ENCODE peak calls at places on chromosomes 5 and 9, in five cellular contexts. X is brain microvascular endothelial cell, Q is right atrium auricular region, I is lower lobe of right lung, R is upper lobe of left lung. G is an unnamed sample. For H3K36me3, the result is how much of the 10 kb centered on the place peaks cover.

GRCh38 chr5:144582046-144582445 is 411.4 kb downstream of the KCTD16 start:
- DNase-seq in X (no peak), Q (no peak), I (no peak), R (no peak), G (no peak)

GRCh38 chr5:43772601-43773031 is 169.6 kb downstream of the NNT start:
- DNase-seq in X (peak), Q (no peak), I (no peak), R (no peak), G (no peak)

GRCh38 chr9:121107041-121107440 is 32.3 kb downstream of the CNTRL start:
- DNase-seq in X (no peak), Q (no peak), I (no peak), R (no peak), G (no peak)

GRCh38 chr9:123599781-123600180 is 243.8 kb downstream of the CRB2 start:
- DNase-seq in X (no peak), Q (no peak), I (no peak), R (no peak), G (no peak)

GRCh38 chr9:120926397-120926928 is at the start of gene TRAF1:
- DNase-seq in X (no peak), Q (no peak), I (no peak), R (no peak), G (no peak)

GRCh38 chr9:103798620-103799019 is 295.5 kb upstream of the SMC2 start:
- DNase-seq in X (peak), Q (no peak), I (no peak), R (no peak), G (no peak)

GRCh38 chr5:16160706-16161105 is 18.9 kb downstream of the MARCHF11 start:
- DNase-seq in X (peak), Q (no peak), I (no peak), R (no peak), G (no peak)

GRCh38 chr5:219492-219891 is 1.4 kb downstream of the SDHA start:
- DNase-seq in X (no peak), Q (no peak), I (no peak), R (no peak), G (no peak)

GRCh38 chr9:134233022-134233421 is 68.7 kb upstream of the RNU6ATAC start:
- DNase-seq in X (no peak), Q (no peak), I (peak), R (peak), G (no peak)

DNA sequence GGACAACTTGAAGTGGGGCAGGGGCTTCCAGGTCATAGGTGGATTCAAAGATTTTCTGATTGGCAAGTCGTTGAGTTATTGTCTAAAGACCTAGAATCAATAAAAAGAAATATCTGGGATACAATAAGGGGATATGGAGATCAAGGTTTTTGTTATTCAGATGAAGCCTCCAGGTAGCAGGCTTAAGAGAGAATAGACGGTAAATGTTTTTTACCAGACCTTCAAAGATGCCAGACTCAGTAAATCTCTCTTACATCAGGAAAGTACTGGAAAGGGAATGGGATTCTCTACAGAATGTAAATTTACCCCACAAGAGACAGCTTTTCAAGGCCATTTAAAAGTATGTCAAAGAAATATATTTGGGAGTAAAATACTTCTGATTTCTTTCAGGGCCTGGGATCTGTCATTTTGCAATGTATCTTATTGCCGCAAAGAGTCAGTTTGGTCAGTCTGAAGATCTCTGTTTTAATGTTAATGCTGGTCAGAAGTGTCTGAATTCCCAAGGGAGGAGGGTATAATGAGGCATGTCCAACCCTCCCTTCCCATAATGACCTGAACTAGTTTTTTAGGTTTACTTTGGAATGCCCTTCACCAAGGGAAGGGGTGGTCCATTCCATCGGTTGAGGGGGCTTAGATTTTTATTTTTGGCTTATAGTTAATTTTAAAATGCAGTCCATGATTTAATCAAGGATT is 13.6 kb upstream of the LYSMD3 start:
- DNase-seq in X (no peak), Q (no peak), I (no peak), R (no peak), G (no peak)
- H3K27ac ChIP-seq in X (no peak), Q (no peak), I (no peak), R (no peak), G (no peak)

DNA sequence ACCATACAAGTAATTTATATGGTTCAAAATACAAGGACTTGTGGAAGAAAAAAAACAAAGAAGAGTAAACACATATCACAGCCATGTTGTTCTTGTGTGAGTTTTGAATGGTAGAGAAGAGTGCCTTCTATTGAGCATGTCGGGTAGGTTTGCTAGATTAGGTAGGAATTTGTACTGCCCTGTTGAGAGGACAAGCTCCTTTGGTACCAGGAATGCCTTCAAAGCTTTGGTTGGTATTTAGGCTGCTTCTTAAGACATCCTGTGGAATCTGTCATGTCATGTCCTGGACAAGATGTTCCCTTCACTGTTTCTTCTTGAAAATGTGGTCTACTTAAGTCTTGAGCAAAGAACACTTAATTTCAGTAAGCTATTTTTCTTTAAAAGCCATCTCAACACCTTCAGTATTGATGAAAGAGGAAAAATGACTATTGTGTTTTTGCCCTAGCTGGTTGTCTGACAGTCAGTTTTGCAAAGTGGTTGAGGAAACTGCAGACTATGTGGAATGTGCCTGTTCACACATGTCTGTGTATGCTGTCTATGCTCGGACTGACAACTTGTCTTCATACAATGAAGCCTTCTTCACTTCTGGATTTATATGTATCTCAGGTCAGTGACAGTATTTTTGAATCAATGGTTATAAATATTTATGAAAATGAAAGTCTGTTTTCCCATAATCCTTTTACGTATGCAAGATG is 296.8 kb downstream of the ADGRV1 start:
- DNase-seq in X (no peak), Q (no peak), I (no peak), R (no peak), G (no peak)
- H3K36me3 ChIP-seq in X (under half), Q (under half), I (under half), R (under half), G (under half)

GRCh38 chr9:114852050-114852594 is 46.3 kb upstream of the TNFSF15 start:
- DNase-seq in X (peak), Q (no peak), I (peak), R (no peak), G (no peak)

GRCh38 chr9:114849450-114849849 is 43.6 kb upstream of the TNFSF15 start:
- DNase-seq in X (no peak), Q (no peak), I (no peak), R (no peak), G (no peak)

GRCh38 chr9:114853071-114853865 is 47.4 kb upstream of the TNFSF15 start:
- DNase-seq in X (no peak), Q (no peak), I (no peak), R (no peak), G (no peak)

GRCh38 chr9:114851301-114851700 is 45.5 kb upstream of the TNFSF15 start:
- DNase-seq in X (no peak), Q (no peak), I (no peak), R (no peak), G (no peak)

GRCh38 chr9:114850871-114851270 is 45.0 kb upstream of the TNFSF15 start:
- DNase-seq in X (no peak), Q (no peak), I (no peak), R (no peak), G (no peak)
- TF ChIP-seq CTCF in X (no peak), Q (no peak), I (no peak), R (no peak), G (no peak)

GRCh38 chr5:150289551-150290390 is at the start of gene CAMK2A:
- DNase-seq in X (no peak), Q (no peak), I (no peak), R (no peak), G (no peak)
- H3K27ac ChIP-seq in X (no peak), Q (no peak), I (no peak), R (no peak), G (no peak)

DNA sequence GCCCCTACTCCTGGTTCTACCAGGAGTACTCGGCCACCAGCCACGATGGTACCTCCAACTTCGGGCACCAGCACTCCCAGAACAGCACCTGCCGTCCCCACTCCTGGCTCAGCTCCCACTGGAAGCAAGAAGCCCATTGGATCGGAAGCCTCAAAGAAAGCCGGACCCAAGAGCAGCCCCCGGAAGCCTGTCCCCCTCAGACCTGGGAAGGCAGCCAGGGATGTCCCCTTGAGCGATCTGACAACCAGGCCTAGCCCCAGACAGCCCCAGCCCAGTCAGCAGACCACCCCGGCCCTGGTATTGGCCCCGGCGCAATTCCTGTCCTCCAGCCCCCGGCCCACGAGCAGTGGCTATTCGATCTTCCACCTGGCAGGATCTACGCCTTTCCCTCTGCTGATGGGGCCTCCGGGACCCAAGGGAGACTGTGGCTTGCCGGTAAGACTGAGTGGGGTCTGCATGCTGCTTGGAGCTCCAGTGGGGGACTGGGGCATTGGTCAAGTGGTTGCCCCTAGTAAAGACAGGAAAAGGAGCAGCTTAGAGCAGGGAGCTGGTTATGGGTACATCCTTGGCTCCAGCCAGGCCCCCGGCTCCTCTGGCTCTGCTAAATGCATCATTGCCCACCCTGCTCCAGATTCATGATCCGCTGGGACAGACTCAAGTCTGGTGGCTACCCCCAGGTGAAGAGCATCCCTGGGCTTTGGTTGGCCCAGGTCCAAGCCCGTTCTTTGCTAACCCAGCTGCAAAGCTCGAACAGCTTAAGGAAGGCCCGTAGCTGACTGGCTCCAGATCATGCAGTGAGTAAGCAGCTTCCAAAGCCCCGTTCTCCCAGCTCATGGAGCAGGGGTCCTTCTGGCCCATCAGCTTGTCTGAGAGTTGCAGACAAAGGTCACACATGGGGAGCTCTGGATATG is 13.9 kb downstream of the COL27A1 start:
- DNase-seq in X (peak), Q (no peak), I (no peak), R (peak), G (no peak)
- H3K36me3 ChIP-seq in X (under half), Q (under half), I (under half), R (under half), G (under half)

DNA sequence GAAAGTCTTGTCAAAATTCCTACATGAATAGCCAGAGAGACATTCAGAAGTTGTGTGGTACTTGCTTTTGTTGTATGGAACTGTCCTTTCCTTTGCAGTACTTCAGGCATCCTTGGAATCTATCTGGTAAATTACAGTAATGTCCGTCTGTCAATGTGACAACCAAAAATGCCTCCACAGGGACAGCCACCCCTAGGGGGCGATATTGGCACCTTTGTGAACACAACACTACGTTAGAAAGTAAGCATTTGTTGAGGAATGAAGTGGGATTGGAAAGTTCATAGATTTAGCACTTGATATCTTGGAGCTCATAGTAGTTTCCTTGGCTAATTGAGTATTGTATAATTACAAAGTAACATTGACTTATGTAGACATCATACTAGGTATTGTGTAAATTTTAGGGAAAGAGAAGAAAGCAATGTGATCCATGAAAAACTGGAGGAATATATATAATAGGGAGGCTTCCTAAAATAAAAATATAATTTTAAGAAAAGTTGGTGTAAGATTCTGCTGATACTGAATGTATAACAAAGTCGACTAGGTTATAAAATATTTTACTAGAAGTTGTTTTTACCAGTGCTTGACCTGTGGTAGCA is 32.7 kb downstream of the TMEFF1 start:
- DNase-seq in X (peak), Q (no peak), I (peak), R (no peak), G (peak)
- TF ChIP-seq CTCF in X (peak), Q (no peak), I (peak), R (peak), G (peak)

GRCh38 chr9:91359083-91359482 is 2.6 kb downstream of the AUH start:
- DNase-seq in X (no peak), Q (no peak), I (no peak), R (no peak), G (no peak)

GRCh38 chr9:91362212-91362611 is 494 bp upstream of the AUH start:
- DNase-seq in X (no peak), Q (no peak), I (no peak), R (no peak), G (no peak)

GRCh38 chr9:91361294-91362201 is at the start of gene AUH:
- DNase-seq in X (peak), Q (peak), I (peak), R (peak), G (peak)

GRCh38 chr9:91360551-91361293 is 996 bp downstream of the AUH start:
- DNase-seq in X (no peak), Q (no peak), I (no peak), R (no peak), G (no peak)

DNA sequence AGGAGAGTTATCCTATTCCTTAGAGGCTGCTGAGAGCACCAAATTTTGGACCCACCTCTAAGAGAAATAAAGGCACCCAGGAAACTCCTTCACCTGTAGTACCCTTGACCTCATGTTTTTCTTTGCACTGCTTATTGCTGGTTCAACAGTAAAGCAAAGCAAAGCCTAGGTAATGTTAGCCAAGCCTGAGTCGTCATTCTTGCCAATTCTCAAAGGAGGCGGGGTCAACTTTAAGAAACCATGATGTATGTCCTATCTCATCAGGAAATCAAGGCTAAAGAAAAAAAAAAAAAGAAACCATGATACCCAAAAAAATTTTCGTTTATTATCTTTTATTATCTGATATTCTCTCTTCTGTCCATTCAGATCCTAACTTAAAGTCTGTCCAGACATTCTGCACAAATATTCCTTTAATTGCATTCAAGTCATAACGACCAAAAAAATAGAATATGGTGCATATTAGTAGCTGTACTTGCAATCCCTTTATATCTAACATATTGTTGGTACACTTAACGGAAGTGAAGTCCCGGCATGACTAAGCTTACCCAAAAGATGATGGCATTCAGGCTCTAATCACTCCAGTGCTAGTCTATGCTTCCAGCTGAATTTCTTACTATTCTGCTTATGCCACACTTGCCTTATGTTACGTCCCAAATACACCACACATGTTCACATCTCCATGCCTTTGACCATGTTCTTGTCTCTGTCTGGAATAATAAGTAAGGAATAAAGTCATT is 1.8 kb downstream of the AUH start:
- DNase-seq in X (no peak), Q (no peak), I (no peak), R (no peak), G (no peak)
- H3K27ac ChIP-seq in X (no peak), Q (no peak), I (no peak), R (no peak), G (no peak)

GRCh38 chr5:36111238-36111637 is 40.4 kb downstream of the LMBRD2 start:
- DNase-seq in X (no peak), Q (no peak), I (no peak), R (no peak), G (no peak)
- H3K36me3 ChIP-seq in X (under half), Q (under half), I (half or more), R (under half), G (half or more)

DNA sequence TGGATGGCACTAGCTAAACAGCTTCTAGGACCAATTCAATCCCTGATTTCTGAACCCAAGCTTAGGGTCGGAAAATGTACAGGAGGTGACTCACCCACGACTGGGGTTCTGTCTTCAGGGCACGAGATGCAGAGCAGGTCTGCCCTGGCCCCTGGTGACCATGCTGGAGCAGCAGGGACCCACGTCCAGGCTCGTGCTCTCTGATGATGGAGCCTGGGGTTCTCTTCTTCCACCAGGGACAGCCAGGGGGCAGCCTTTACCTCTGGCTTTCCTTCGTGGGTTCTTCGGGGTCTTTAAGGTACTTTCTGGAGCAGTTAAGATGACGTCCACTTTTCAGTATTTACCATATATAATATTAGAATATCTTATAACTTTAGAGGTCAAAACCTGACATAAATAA is 2.1 kb downstream of the CFAP77 start:
- DNase-seq in X (peak), Q (no peak), I (no peak), R (no peak), G (no peak)
- TF ChIP-seq CTCF in X (peak), Q (no peak), I (peak), R (peak), G (peak)

DNA sequence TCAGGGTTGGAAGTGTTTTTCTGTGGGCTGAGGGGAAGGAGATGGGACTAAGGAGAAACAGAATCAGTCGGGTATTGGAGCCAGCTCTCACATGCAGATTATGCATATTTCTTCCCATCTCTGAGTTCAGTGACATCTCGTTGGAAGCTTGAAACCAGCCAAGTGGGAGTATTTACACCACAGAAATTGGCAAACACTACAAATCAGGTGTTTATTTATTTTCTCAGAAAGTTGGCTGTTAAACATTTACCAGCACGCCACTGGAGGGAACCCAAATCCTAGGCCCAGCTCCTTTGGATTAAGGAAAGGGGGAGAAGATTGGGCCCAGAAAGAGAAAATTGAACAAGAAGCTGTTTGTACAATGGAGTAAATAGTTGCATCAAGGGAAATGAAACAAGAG is 72.1 kb upstream of the PITX1 start:
- DNase-seq in X (no peak), Q (no peak), I (no peak), R (no peak), G (no peak)
- H3K27ac ChIP-seq in X (no peak), Q (no peak), I (no peak), R (no peak), G (no peak)

G was measured in ascending aorta.